ENCODE peak calls at places on chromosomes 12 and 14, in five cellular contexts. D, S, I, M and N are unnamed samples.

GRCh38 chr12:110123861-110124183 is 335 bp upstream of the IFT81 start:
- DNase-seq in D (no peak), S (no peak), I (no peak), M (no peak), N (no peak)

GRCh38 chr14:31280871-31281220 is 73.3 kb upstream of the HECTD1 start:
- DNase-seq in D (no peak), S (no peak), I (no peak), M (no peak), N (no peak)

GRCh38 chr12:4118017-4118510 is 155.5 kb upstream of the CCND2 start:
- DNase-seq in D (peak; percentile 71), S (no peak), I (no peak), M (peak; percentile 55), N (no peak)

GRCh38 chr12:52199294-52199920 is 7.6 kb upstream of the KRT80 start:
- DNase-seq in D (no peak), S (no peak), I (no peak), M (no peak), N (no peak)

GRCh38 chr12:107914460-107914977 is 140.0 kb downstream of the ASCL4 start:
- DNase-seq in D (no peak), S (no peak), I (no peak), M (no peak), N (no peak)

GRCh38 chr12:40262657-40263056 is 37.9 kb downstream of the LRRK2 start:
- DNase-seq in D (no peak), S (no peak), I (no peak), M (no peak), N (no peak)

GRCh38 chr12:57851552-57852186 is 5.1 kb upstream of the CTDSP2 start:
- DNase-seq in D (no peak), S (no peak), I (no peak), M (no peak), N (no peak)

GRCh38 chr12:45259732-45260480 is 44.0 kb downstream of the ANO6 start:
- DNase-seq in D (peak; percentile 72), S (no peak), I (no peak), M (no peak), N (no peak)

GRCh38 chr14:38578278-38578681 is 322.4 kb upstream of the CLEC14A start:
- DNase-seq in D (peak; percentile 42), S (no peak), I (no peak), M (no peak), N (no peak)

GRCh38 chr14:77026930-77027537 is 1.5 kb downstream of the IRF2BPL start:
- DNase-seq in D (peak; percentile 58), S (no peak), I (peak; percentile 54), M (peak; percentile 69), N (peak; percentile 47)

GRCh38 chr12:106582661-106583577 is at the start of gene RFX4:
- DNase-seq in D (no peak), S (no peak), I (no peak), M (no peak), N (no peak)

GRCh38 chr14:90274019-90274418 is 17.7 kb downstream of the PSMC1 start:
- DNase-seq in D (no peak), S (no peak), I (no peak), M (no peak), N (no peak)

GRCh38 chr12:54000105-54000773 is at the start of gene HOXC9:
- DNase-seq in D (no peak), S (no peak), I (no peak), M (no peak), N (no peak)

GRCh38 chr12:100936661-100937060 is 142.1 kb downstream of the ANO4 start:
- DNase-seq in D (no peak), S (no peak), I (no peak), M (no peak), N (no peak)

GRCh38 chr12:89709994-89710872 is 1.6 kb upstream of the ATP2B1 start:
- DNase-seq in D (peak; percentile 61), S (peak; percentile 37), I (peak; percentile 52), M (peak; percentile 49), N (peak; percentile 2)

GRCh38 chr14:23095196-23096108 is at the start of gene C14orf119:
- DNase-seq in D (peak; percentile 99), S (peak; percentile 100), I (peak; percentile 100), M (no peak), N (peak; percentile 100)

GRCh38 chr12:15230137-15230536 is 8.9 kb upstream of the RERG start:
- DNase-seq in D (peak; percentile 25), S (no peak), I (no peak), M (no peak), N (no peak)

GRCh38 chr12:131893605-131894312 is 663 bp upstream of the ULK1 start:
- DNase-seq in D (no peak), S (no peak), I (no peak), M (peak; percentile 25), N (no peak)

GRCh38 chr12:23350808-23351207 is 598.7 kb downstream of the SOX5 start:
- DNase-seq in D (no peak), S (no peak), I (no peak), M (no peak), N (no peak)

GRCh38 chr14:52458721-52459085 is 93.6 kb downstream of the TXNDC16 start:
- DNase-seq in D (peak; percentile 70), S (no peak), I (no peak), M (no peak), N (no peak)

GRCh38 chr12:110760204-110760609 is 17.5 kb upstream of the PPP1CC start:
- DNase-seq in D (no peak), S (no peak), I (no peak), M (no peak), N (no peak)

GRCh38 chr12:115204957-115205754 is 521.2 kb upstream of the TBX3 start:
- DNase-seq in D (peak; percentile 92), S (no peak), I (no peak), M (no peak), N (no peak)

GRCh38 chr14:102768223-102769048 is 8.8 kb upstream of the TRAF3 start:
- DNase-seq in D (no peak), S (no peak), I (no peak), M (no peak), N (no peak)

GRCh38 chr14:105999361-106000028 is 473.1 kb downstream of the TMEM121 start:
- DNase-seq in D (peak; percentile 41), S (no peak), I (peak; percentile 68), M (peak; percentile 69), N (peak; percentile 80)

GRCh38 chr14:59463773-59464650 is 1.2 kb downstream of the GPR135 start:
- DNase-seq in D (no peak), S (no peak), I (no peak), M (no peak), N (no peak)

GRCh38 chr12:92558806-92559205 is 144.0 kb upstream of the PLEKHG7 start:
- DNase-seq in D (peak; percentile 80), S (no peak), I (no peak), M (no peak), N (no peak)

GRCh38 chr12:12333980-12334709 is 15.9 kb downstream of the MANSC1 start:
- DNase-seq in D (peak; percentile 51), S (no peak), I (peak; percentile 65), M (peak; percentile 57), N (peak; percentile 39)

GRCh38 chr12:52230364-52231281 is 2.4 kb upstream of the KRT7 start:
- DNase-seq in D (peak; percentile 75), S (peak; percentile 21), I (no peak), M (no peak), N (no peak)

GRCh38 chr14:80930836-80931389 is 10.6 kb downstream of the CEP128 start:
- DNase-seq in D (peak; percentile 89), S (no peak), I (no peak), M (peak; percentile 53), N (peak; percentile 40)

GRCh38 chr14:23449314-23449713 is 13.9 kb upstream of the MYH7 start:
- DNase-seq in D (no peak), S (no peak), I (no peak), M (no peak), N (no peak)

GRCh38 chr14:30193791-30194407 is 266.3 kb upstream of the PRKD1 start:
- DNase-seq in D (peak; percentile 95), S (no peak), I (no peak), M (no peak), N (no peak)

GRCh38 chr14:79044894-79045624 is 874.9 kb downstream of the NRXN3 start:
- DNase-seq in D (peak; percentile 96), S (no peak), I (no peak), M (no peak), N (no peak)